ENCODE peak calls at places on chromosomes 2 and 18, in ten cellular contexts. G, S, F, B, U, Y, R, X, V and T are unnamed samples.

GRCh38 chr2:220043155-220043992 is 415.9 kb downstream of the SLC4A3 start:
- DNase-seq in V (no peak), U (no peak), R (no peak), B (no peak), X (no peak), S (peak), G (no peak), F (no peak), Y (no peak), T (no peak)

GRCh38 chr2:241855888-241856422 is 2.7 kb downstream of the PDCD1 start:
- DNase-seq in X (no peak), R (no peak), Y (no peak), U (no peak), V (no peak), S (no peak), B (no peak), F (peak), G (no peak), T (no peak)

GRCh38 chr2:138026116-138026855 is 62.0 kb downstream of the HNMT start:
- DNase-seq in R (no peak), S (no peak), X (no peak), U (no peak), F (no peak), G (no peak), B (no peak), V (no peak), Y (no peak), T (no peak)

GRCh38 chr2:146820672-146821071 is 1024.2 kb upstream of the ACVR2A start:
- DNase-seq in X (no peak), G (no peak), F (no peak), U (no peak), Y (no peak), S (peak), B (no peak), R (no peak), V (no peak), T (no peak)

GRCh38 chr2:54528311-54528945 is 72.3 kb downstream of the SPTBN1 start:
- DNase-seq in S (no peak), B (no peak), X (no peak), G (no peak), F (no peak), R (no peak), U (no peak), V (no peak), Y (no peak), T (no peak)

GRCh38 chr2:203240491-203240890 is 1.7 kb downstream of the CYP20A1 start:
- DNase-seq in F (no peak), G (no peak), R (no peak), S (no peak), B (no peak), Y (no peak), U (no peak), V (no peak), X (no peak), T (no peak)

GRCh38 chr2:25897500-25897899 is 19.2 kb upstream of the ASXL2 start:
- DNase-seq in F (no peak), B (no peak), S (no peak), Y (no peak), G (no peak), X (no peak), R (no peak), U (no peak), V (no peak), T (no peak)

GRCh38 chr2:166373951-166374350 is 1.8 kb downstream of the SCN9A start:
- DNase-seq in G (peak), F (peak), X (no peak), V (no peak), S (peak), U (no peak), B (no peak), Y (peak), R (no peak), T (no peak)

GRCh38 chr2:12759248-12759647 is 42.5 kb downstream of the TRIB2 start:
- DNase-seq in S (peak), V (no peak), G (peak), X (no peak), R (no peak), Y (no peak), F (no peak), B (no peak), U (no peak), T (no peak)

GRCh38 chr18:64474751-64475150 is 325.9 kb upstream of the LINC00305 start:
- DNase-seq in U (no peak), F (peak), R (no peak), G (no peak), B (no peak), Y (no peak), V (no peak), S (no peak), X (no peak), T (no peak)

GRCh38 chr18:596288-596881 is 403 bp upstream of the CLUL1 start:
- DNase-seq in X (no peak), R (no peak), F (no peak), V (no peak), Y (peak), B (no peak), G (no peak), U (no peak), S (no peak), T (no peak)

GRCh38 chr2:9484533-9484932 is 10.2 kb downstream of the IAH1 start:
- DNase-seq in B (no peak), F (no peak), V (no peak), G (peak), U (no peak), X (no peak), S (peak), Y (no peak), R (no peak), T (no peak)

GRCh38 chr2:140593159-140593558 is 1537.7 kb downstream of the LRP1B start:
- DNase-seq in R (no peak), S (no peak), U (no peak), X (no peak), V (no peak), B (no peak), Y (no peak), F (no peak), G (no peak), T (no peak)

GRCh38 chr2:222318712-222319575 is 20.1 kb upstream of the PAX3 start:
- DNase-seq in V (no peak), G (no peak), B (no peak), S (no peak), X (no peak), U (peak), Y (peak), R (no peak), F (peak), T (peak)

GRCh38 chr2:8298783-8299182 is 383.1 kb upstream of the ID2 start:
- DNase-seq in U (no peak), X (no peak), F (peak), Y (no peak), R (no peak), G (no peak), S (no peak), V (no peak), B (no peak), T (no peak)

GRCh38 chr2:234679766-234680687 is 183.1 kb upstream of the ARL4C start:
- DNase-seq in B (no peak), F (no peak), X (peak), G (peak), S (peak), V (peak), U (peak), Y (no peak), R (no peak), T (no peak)

GRCh38 chr2:204900487-204900886 is 355.2 kb downstream of the PARD3B start:
- DNase-seq in S (no peak), R (no peak), X (no peak), G (no peak), F (no peak), Y (no peak), B (no peak), V (no peak), U (no peak), T (no peak)

GRCh38 chr2:120564213-120565094 is 171.2 kb upstream of the GLI2 start:
- DNase-seq in V (no peak), F (no peak), S (no peak), X (no peak), Y (no peak), G (no peak), B (no peak), U (no peak), R (no peak), T (no peak)

GRCh38 chr2:127857494-127857818 is 499 bp downstream of the POLR2D start:
- DNase-seq in X (peak), F (no peak), S (no peak), V (no peak), G (no peak), R (no peak), Y (no peak), B (no peak), U (no peak), T (no peak)

GRCh38 chr2:109173311-109174171 is 44.5 kb downstream of the SH3RF3 start:
- DNase-seq in R (no peak), X (peak), S (peak), B (no peak), U (peak), G (peak), V (peak), Y (peak), F (peak), T (no peak)

GRCh38 chr2:56292966-56293365 is 109.2 kb downstream of the CCDC85A start:
- DNase-seq in G (no peak), F (no peak), V (no peak), U (no peak), B (no peak), S (no peak), R (no peak), Y (no peak), X (no peak), T (no peak)

GRCh38 chr2:79223539-79223938 is 64.0 kb upstream of the REG3A start:
- DNase-seq in S (no peak), U (no peak), B (no peak), R (no peak), X (no peak), V (no peak), G (no peak), F (peak), Y (no peak), T (no peak)

GRCh38 chr2:127568128-127568527 is 32.6 kb downstream of the MYO7B start:
- DNase-seq in V (no peak), B (no peak), F (no peak), R (no peak), U (no peak), S (no peak), G (no peak), X (peak), Y (no peak), T (no peak)

GRCh38 chr2:213251618-213252017 is 32.6 kb upstream of the SPAG16 start:
- DNase-seq in B (no peak), F (no peak), U (no peak), V (no peak), G (peak), R (no peak), S (peak), X (no peak), Y (peak), T (no peak)

GRCh38 chr2:9010866-9011265 is 7.4 kb upstream of the MBOAT2 start:
- DNase-seq in X (no peak), R (no peak), S (peak), G (peak), V (no peak), F (no peak), B (no peak), Y (no peak), U (no peak), T (no peak)

GRCh38 chr18:42271656-42272355 is 316.8 kb downstream of the PIK3C3 start:
- DNase-seq in F (no peak), Y (no peak), X (no peak), R (no peak), S (no peak), G (no peak), U (no peak), V (no peak), B (no peak), T (no peak)

GRCh38 chr2:121409388-121409787 is 121.3 kb upstream of the RNU4ATAC start:
- DNase-seq in S (no peak), V (no peak), X (no peak), F (no peak), G (no peak), B (no peak), R (no peak), U (no peak), Y (peak), T (no peak)

GRCh38 chr18:13233746-13234527 is 15.4 kb downstream of the LDLRAD4 start:
- DNase-seq in U (no peak), S (no peak), V (no peak), B (no peak), G (no peak), F (no peak), Y (no peak), R (no peak), X (peak), T (no peak)

GRCh38 chr2:232884001-232884421 is 13.9 kb downstream of the SNORC start:
- DNase-seq in B (no peak), Y (no peak), S (no peak), G (no peak), X (peak), R (no peak), V (no peak), F (no peak), U (no peak), T (no peak)

GRCh38 chr2:9779572-9780264 is 63.6 kb upstream of the TAF1B start:
- DNase-seq in S (no peak), V (no peak), X (peak), G (no peak), Y (no peak), U (peak), F (no peak), R (no peak), B (no peak), T (no peak)

GRCh38 chr2:215489288-215489848 is 53.5 kb upstream of the FN1 start:
- DNase-seq in F (no peak), G (no peak), S (no peak), U (no peak), X (no peak), R (no peak), V (no peak), B (no peak), Y (no peak), T (no peak)

GRCh38 chr2:26346454-26347053 is at the start of gene ADGRF3:
- DNase-seq in R (peak), S (peak), G (no peak), X (peak), U (peak), F (peak), B (peak), Y (peak), V (peak), T (no peak)

GRCh38 chr2:220300806-220301205 is 673.4 kb downstream of the SLC4A3 start:
- DNase-seq in U (no peak), Y (no peak), V (no peak), B (no peak), X (no peak), S (no peak), R (no peak), G (no peak), F (no peak), T (no peak)

GRCh38 chr2:37526323-37526722 is 145.1 kb downstream of the CDC42EP3 start:
- DNase-seq in S (peak), G (no peak), Y (no peak), B (no peak), U (no peak), R (no peak), F (peak), X (no peak), V (no peak), T (no peak)

DNA sequence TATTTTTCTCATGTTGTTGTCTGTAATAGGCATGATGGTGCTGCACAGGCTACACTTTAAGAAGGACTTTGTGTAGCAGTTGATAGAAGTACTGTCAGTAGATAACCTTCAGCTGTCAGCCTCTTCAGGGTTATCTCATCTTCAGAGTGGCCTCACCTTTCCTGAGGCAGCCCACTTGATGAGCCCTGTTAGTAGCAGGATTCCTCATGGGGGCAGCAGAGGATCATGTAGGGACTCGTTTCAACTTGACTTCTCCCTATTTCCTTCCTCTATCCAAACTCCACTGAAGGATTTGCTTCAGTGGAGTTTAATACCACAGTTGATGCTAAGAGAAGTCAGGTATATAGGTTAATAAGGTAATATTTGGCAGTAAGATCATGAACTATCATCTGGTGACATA is 530.3 kb upstream of the FSIP2 start:
- DNase-seq in B (peak), Y (peak), U (no peak), G (no peak), X (no peak), R (no peak), S (no peak), F (peak), V (peak), T (no peak)
- TF ChIP-seq CTCF in B (peak), Y (no peak), U (peak), G (no peak), X (no peak), R (peak), S (no peak), F (peak), V (no peak), T (peak)

GRCh38 chr2:237429761-237430160 is 15.8 kb upstream of the COL6A3 start:
- DNase-seq in X (no peak), Y (no peak), B (no peak), U (no peak), S (peak), F (no peak), G (no peak), R (no peak), V (no peak), T (no peak)

GRCh38 chr2:237431856-237432255 is 17.9 kb upstream of the COL6A3 start:
- DNase-seq in B (no peak), F (no peak), V (no peak), X (no peak), Y (no peak), S (peak), R (no peak), G (no peak), U (no peak), T (no peak)

GRCh38 chr2:237432484-237433092 is 18.6 kb upstream of the COL6A3 start:
- DNase-seq in S (peak), U (no peak), F (peak), Y (no peak), R (no peak), B (no peak), G (no peak), V (no peak), X (no peak), T (no peak)

GRCh38 chr2:237433920-237434319 is 20.0 kb upstream of the COL6A3 start:
- DNase-seq in S (no peak), U (no peak), G (no peak), B (no peak), X (no peak), Y (no peak), V (no peak), R (no peak), F (no peak), T (no peak)

GRCh38 chr2:237431372-237431771 is 17.4 kb upstream of the COL6A3 start:
- DNase-seq in S (peak), B (no peak), X (no peak), F (no peak), U (no peak), G (no peak), R (no peak), V (no peak), Y (no peak), T (no peak)
- TF ChIP-seq CTCF in S (no peak), B (no peak), X (no peak), F (no peak), U (no peak), G (no peak), R (no peak), V (no peak), Y (no peak), T (no peak)

GRCh38 chr2:15939556-15939853 is 845 bp upstream of the MYCN start:
- DNase-seq in V (peak), R (no peak), X (peak), Y (no peak), S (no peak), U (peak), G (no peak), B (peak), F (peak), T (peak)

GRCh38 chr2:15941483-15941853 is 1.1 kb downstream of the MYCN start:
- DNase-seq in X (no peak), U (no peak), R (no peak), Y (peak), V (no peak), S (no peak), G (no peak), B (peak), F (peak), T (no peak)

GRCh38 chr2:15938803-15939555 is 1.4 kb upstream of the MYCN start:
- DNase-seq in Y (no peak), X (no peak), F (peak), S (no peak), U (no peak), B (no peak), G (no peak), R (no peak), V (no peak), T (no peak)

GRCh38 chr2:15940661-15941482 is 522 bp downstream of the MYCN start:
- DNase-seq in X (no peak), G (no peak), V (no peak), Y (peak), S (no peak), U (no peak), B (peak), F (peak), R (no peak), T (no peak)

DNA sequence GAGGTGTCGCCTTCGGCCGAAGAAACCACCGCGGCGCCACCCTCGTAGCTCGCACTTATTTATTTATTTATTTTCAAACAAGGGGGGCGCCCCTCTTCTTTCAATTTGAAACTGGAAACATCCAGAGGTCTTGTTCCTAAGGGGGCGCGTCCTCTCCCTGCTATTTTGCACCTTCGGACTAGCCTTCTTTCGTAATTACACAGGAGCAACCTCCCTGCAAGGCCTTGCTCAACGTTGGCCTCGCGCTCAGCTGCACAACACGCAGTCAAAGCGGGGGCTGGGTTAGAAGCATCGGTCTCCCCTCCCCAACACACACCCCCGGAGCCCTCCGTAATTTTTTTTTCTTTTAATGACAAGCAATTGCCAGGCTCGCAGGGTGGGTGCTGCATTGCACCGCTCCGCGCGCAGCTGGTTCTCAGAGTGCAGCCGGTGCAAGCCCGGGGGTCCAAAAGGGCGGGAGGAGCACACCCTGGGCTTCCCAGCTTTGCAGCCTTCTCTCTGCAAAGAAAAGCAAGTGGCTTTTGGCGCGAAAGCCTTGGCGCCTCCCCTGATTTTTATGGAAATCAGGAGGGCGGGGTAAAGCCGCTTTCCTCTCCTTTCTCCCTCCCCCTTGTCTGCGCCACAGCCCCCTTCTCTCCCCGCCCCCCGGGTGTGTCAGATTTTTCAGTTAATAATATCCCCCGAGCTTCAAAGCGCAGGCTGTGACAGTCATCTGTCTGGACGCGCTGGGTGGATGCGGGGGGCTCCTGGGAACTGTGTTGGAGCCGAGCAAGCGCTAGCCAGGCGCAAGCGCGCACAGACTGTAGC is at the start of gene MYCN:
- DNase-seq in B (peak), S (peak), V (peak), R (no peak), X (no peak), F (peak), G (no peak), Y (peak), U (peak), T (peak)
- TF ChIP-seq CTCF in B (peak), S (no peak), V (peak), R (no peak), X (peak), F (no peak), G (no peak), Y (peak), U (no peak), T (peak)

DNA sequence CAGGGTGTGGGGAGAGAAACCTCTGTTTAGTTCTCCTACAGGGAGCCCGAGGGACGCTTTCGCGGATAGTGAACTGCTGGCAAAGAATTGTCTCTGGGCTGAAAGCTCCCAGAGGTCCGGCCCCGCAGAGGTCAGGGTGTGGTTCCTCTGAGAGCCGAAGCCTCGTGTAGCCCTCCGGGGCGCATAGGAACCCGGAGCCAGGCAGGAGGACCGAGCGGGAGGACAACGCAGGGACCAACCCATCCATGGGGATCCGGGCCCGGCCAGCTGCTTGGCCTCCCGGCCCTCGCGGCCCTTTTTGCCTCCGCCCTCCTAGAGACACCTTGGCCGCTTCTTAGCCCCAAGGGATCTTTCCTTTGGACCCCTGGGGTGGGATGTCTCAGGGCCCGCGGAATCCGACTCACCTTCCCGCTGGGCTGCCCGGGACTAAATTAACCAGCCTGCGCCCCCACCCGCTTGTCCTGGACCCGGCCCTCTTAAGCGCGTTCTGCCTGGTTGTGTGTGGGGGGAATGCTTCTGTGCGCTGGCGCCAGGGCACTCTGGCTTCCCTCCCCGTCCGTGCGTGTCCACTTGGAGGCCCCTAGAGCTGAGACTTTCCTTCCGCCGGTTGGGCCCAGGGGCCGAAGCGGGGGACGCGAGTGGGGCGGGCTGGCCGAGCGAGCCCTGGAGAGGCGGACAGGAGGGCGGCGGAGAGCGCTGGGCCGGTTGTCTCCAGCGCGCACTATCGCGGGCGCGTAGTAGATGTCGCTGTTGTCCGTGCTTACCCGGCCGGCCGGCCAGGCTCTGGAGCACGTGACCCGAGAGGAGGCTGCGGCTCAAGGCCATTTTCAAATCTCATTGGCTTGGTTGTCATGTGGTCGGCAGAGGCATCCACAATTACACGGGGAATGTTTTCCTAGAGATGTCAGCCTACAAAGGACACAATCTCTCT is at the start of gene HOXD10:
- DNase-seq in S (no peak), V (no peak), Y (no peak), F (peak), X (no peak), G (no peak), U (no peak), B (peak), R (no peak), T (no peak)
- TF ChIP-seq CTCF in S (no peak), V (no peak), Y (no peak), F (peak), X (peak), G (no peak), U (peak), B (peak), R (no peak), T (peak)